ENCODE peak calls at places on chromosome 18, in five cellular contexts. Q is fibroblast of pulmonary artery, P is IMR-90, K is natural killer cell, C is GM23338. X is an unnamed sample.
A peak's percentile ranks its signal among the peaks of the same experiment; 100 is the strongest.

GRCh38 chr18:76450912-76451421 is 44.1 kb downstream of the ZNF516 start:
- DNase-seq in Q (peak; percentile 78), P (peak; percentile 72), K (no peak), C (peak; percentile 65), X (peak; percentile 71)

GRCh38 chr18:79887181-79888000 is 64.1 kb downstream of the SLC66A2 start:
- DNase-seq in Q (no peak), P (no peak), K (peak; percentile 12), C (no peak), X (peak; percentile 62)

GRCh38 chr18:74596959-74597661 is 560 bp upstream of the ZNF407 start:
- DNase-seq in Q (peak; percentile 71), P (peak; percentile 62), K (peak; percentile 66), C (peak; percentile 77), X (peak; percentile 75)

GRCh38 chr18:44781890-44782289 is 101.2 kb downstream of the SETBP1 start:
- DNase-seq in Q (peak; percentile 71), P (peak; percentile 28), K (no peak), C (no peak), X (no peak)

GRCh38 chr18:35182151-35182550 is 58.7 kb upstream of the ZNF397 start:
- DNase-seq in Q (no peak), P (no peak), K (no peak), C (no peak), X (no peak)

GRCh38 chr18:32372381-32373061 is 98.2 kb downstream of the GAREM1 start:
- DNase-seq in Q (no peak), P (no peak), K (no peak), C (no peak), X (no peak)

GRCh38 chr18:22411442-22411841 is 6.3 kb downstream of the CTAGE1 start:
- DNase-seq in Q (no peak), P (no peak), K (no peak), C (no peak), X (no peak)

GRCh38 chr18:2147424-2147823 is 423.9 kb downstream of the METTL4 start:
- DNase-seq in Q (peak; percentile 48), P (no peak), K (no peak), C (no peak), X (no peak)

GRCh38 chr18:12860530-12860929 is 23.5 kb downstream of the PTPN2 start:
- DNase-seq in Q (no peak), P (no peak), K (no peak), C (no peak), X (no peak)

GRCh38 chr18:1104265-1104792 is 199.7 kb downstream of the ADCYAP1 start:
- DNase-seq in Q (peak; percentile 65), P (no peak), K (no peak), C (no peak), X (no peak)

GRCh38 chr18:13998571-13998970 is 83.2 kb upstream of the MC2R start:
- DNase-seq in Q (no peak), P (no peak), K (no peak), C (no peak), X (no peak)

GRCh38 chr18:13993730-13994129 is 78.4 kb upstream of the MC2R start:
- DNase-seq in Q (no peak), P (no peak), K (no peak), C (no peak), X (no peak)

DNA sequence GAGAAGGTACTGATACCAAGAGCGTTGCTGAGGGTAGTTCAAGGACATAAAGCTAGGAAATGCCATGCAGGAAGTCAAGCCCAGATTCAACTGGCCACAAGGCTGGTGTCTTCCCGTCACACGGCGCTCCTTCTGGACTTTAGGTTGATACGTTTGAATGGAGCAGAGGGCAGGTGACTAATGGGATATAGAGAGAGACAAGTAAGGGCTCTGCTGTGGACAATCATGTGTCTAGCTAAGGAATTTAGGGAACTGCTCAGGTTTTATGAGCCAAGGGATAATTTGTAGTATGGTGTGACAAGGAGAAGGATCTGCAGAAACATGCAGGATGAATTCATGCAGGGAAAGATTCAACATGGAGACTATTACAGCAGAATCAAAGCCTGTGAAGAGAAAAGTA is 83.9 kb upstream of the MC2R start:
- DNase-seq in Q (no peak), P (no peak), K (no peak), C (no peak), X (no peak)
- TF ChIP-seq CTCF in Q (no peak), P (no peak), K (no peak), C (no peak), X (no peak)

DNA sequence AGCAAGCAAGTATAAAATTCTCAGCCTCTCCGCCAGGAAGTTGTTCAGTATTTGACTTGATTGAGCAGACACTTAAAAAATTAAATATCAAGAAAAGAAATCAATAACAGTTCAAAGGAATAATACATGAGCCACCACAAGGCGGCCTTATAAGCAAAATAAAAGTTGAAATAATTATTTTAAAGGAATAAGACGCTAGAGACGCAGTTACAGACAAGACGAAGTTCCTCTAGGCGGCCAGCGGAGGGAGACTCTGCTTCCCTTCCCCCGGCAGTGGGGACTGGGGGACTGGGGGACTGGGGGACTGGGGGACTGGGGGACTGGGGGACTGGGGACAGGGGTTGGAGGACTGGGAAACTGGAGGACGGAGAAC is 524 bp downstream of the CCDC178 start:
- DNase-seq in Q (peak; percentile 70), P (peak; percentile 60), K (no peak), C (peak; percentile 82), X (peak; percentile 69)
- TF ChIP-seq CTCF in Q (peak; percentile 57), P (peak; percentile 51), K (no peak), C (peak; percentile 69), X (peak; percentile 78)

DNA sequence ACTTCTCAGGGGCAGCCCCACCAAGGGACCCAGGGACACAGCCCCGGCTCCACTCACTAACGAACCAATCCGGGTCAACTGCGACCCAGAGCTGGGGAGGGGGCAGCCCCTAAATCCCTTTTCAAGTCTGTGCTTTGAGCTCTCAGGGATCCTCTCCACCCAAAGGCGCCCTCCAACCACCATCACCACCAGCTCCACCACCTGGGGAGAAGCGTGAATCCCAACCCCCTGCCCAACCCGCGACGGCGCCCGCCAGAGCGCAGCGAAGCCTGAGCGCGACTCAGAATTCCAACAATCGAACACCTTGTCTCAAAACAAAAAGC is 513 bp downstream of the DSC3 start:
- DNase-seq in Q (no peak), P (no peak), K (no peak), C (no peak), X (no peak)
- TF ChIP-seq CTCF in Q (no peak), P (no peak), K (no peak), C (no peak), X (no peak)

GRCh38 chr18:48949606-48950535 is 894 bp downstream of the SMAD7 start:
- DNase-seq in Q (peak; percentile 45), P (peak; percentile 60), K (peak; percentile 42), C (peak; percentile 90), X (no peak)
- TF ChIP-seq CTCF in Q (no peak), P (peak; percentile 41), K (no peak), C (no peak), X (peak; percentile 55)

GRCh38 chr18:49435170-49435569 is 25.3 kb downstream of the DYM start:
- DNase-seq in Q (no peak), P (no peak), K (no peak), C (no peak), X (no peak)
- TF ChIP-seq CTCF in Q (no peak), P (no peak), K (no peak), C (no peak), X (no peak)

DNA sequence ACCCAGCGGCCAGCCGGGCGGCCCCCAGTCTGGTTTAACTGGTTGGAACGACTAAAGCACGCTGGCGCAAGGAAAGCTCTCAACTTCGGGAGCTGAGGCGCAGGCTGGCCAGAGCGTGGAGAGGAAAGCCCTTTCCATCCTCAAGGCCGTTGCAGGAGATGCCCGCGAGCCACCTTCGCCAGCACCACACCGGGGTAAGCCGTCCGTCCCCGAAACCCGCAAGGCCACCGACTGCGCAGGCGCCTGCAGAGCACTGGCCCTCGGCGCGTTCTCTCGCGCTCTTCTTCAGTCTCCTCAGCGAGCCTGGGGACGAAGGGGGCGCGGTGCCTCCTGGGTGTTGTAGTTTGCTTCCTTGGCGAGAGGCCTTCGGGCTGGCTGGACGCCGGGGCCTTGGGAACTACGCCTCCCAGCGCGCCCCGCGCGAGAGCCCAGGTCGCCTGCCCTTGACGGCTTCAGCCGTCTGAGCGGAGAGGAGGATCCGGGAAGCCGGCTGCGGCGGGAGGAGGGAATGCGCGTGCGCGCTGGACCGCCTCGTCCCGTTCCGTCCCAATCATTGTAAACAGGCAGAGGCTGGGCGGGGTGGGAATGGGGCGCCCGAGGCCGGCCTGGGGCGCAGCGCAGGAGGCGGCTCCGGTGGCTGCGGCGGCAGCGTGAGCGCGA is at the start of gene RALBP1:
- DNase-seq in Q (peak; percentile 100), P (peak; percentile 99), K (peak; percentile 96), C (peak; percentile 99), X (peak; percentile 100)
- TF ChIP-seq CTCF in Q (no peak), P (peak; percentile 23), K (no peak), C (no peak), X (no peak)

DNA sequence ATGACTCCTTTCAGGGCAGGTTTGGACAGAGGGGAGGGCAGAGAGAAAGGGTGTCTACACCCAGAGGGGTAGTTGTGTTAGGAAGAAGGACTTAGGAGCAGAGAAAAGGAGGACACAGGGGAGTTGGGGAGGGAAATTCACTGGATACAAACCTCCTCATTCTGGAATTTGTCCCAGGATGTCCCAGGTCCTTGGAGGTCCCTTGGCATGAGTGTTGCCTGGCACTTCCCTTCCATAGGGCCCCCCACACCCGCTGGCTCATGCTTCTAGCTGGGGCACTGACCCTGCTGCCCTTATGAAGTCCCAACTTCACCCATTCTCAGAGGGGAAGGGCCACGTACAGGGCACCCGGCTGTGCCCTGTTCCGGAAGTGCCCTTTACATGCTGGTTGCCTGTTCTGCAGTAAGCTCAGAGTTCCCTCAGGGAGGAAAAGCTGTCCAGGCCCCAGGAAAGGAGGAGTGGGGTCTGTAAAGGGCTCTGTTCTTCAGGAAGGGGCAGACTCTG is 93.6 kb upstream of the SMAD2 start:
- DNase-seq in Q (no peak), P (no peak), K (no peak), C (no peak), X (no peak)
- TF ChIP-seq CTCF in Q (no peak), P (no peak), K (no peak), C (no peak), X (no peak)

DNA sequence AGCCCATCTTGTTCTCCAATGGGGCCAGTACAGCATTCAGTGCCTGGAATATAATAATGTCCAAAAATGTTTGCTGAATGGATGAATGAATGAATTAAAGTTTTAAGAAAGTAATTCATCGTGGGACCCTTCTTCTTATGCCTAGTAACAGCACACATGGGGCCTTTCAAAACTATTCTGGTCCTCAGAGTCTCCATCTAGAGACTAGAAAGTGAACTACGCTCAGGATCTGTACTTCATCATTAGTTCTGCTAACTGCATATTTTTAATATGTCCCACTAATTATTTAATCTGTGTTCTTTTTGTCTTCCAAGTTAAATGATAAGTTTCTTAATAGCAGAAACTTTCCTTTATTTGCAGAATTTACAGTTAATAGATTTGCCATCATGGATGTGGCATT is 172.5 kb downstream of the SMAD2 start:
- DNase-seq in Q (peak; percentile 12), P (no peak), K (no peak), C (peak; percentile 65), X (no peak)
- TF ChIP-seq CTCF in Q (peak; percentile 39), P (peak; percentile 27), K (peak; percentile 43), C (peak; percentile 44), X (peak; percentile 60)